ENCODE peak calls at places on chromosomes 11 and 22, in eight cellular contexts. One of them, this sample, is unnamed.

GRCh38 chr11:94774345-94774744 is 6.2 kb downstream of the AMOTL1 start:
- DNase-seq in prostate gland: no peak
- DNase-seq in SK-N-SH: no peak
- DNase-seq in esophagus squamous epithelium: no peak
- DNase-seq in CD8-positive, alpha-beta T cell: no peak
- DNase-seq in heart right ventricle: no peak
- DNase-seq in brain microvascular endothelial cell: no peak
- DNase-seq in SJSA1: no peak
- DNase-seq in this sample: no peak

GRCh38 chr22:44893731-44894080 is 116.1 kb downstream of the PHF21B start:
- DNase-seq in prostate gland: no peak
- DNase-seq in SK-N-SH: no peak
- DNase-seq in esophagus squamous epithelium: no peak
- DNase-seq in CD8-positive, alpha-beta T cell: no peak
- DNase-seq in heart right ventricle: no peak
- DNase-seq in brain microvascular endothelial cell: no peak
- DNase-seq in SJSA1: peak; percentile 34
- DNase-seq in this sample: no peak

GRCh38 chr22:24695958-24696511 is 78.5 kb downstream of the PIWIL3 start:
- DNase-seq in prostate gland: no peak
- DNase-seq in SK-N-SH: no peak
- DNase-seq in esophagus squamous epithelium: no peak
- DNase-seq in CD8-positive, alpha-beta T cell: no peak
- DNase-seq in heart right ventricle: peak; percentile 29
- DNase-seq in brain microvascular endothelial cell: peak; percentile 35
- DNase-seq in SJSA1: no peak
- DNase-seq in this sample: no peak

GRCh38 chr11:45145421-45146071 is 893 bp upstream of the PRDM11 start:
- DNase-seq in prostate gland: no peak
- DNase-seq in SK-N-SH: no peak
- DNase-seq in esophagus squamous epithelium: no peak
- DNase-seq in CD8-positive, alpha-beta T cell: no peak
- DNase-seq in heart right ventricle: no peak
- DNase-seq in brain microvascular endothelial cell: peak; percentile 32
- DNase-seq in SJSA1: peak; percentile 59
- DNase-seq in this sample: peak; percentile 67

GRCh38 chr11:15965562-15966250 is 390.6 kb downstream of the SOX6 start:
- DNase-seq in prostate gland: no peak
- DNase-seq in SK-N-SH: no peak
- DNase-seq in esophagus squamous epithelium: no peak
- DNase-seq in CD8-positive, alpha-beta T cell: no peak
- DNase-seq in heart right ventricle: no peak
- DNase-seq in brain microvascular endothelial cell: no peak
- DNase-seq in SJSA1: no peak
- DNase-seq in this sample: no peak

GRCh38 chr11:103529217-103529684 is 420.0 kb downstream of the DYNC2H1 start:
- DNase-seq in prostate gland: no peak
- DNase-seq in SK-N-SH: no peak
- DNase-seq in esophagus squamous epithelium: no peak
- DNase-seq in CD8-positive, alpha-beta T cell: no peak
- DNase-seq in heart right ventricle: no peak
- DNase-seq in brain microvascular endothelial cell: peak; percentile 87
- DNase-seq in SJSA1: peak; percentile 65
- DNase-seq in this sample: no peak

GRCh38 chr11:96294289-96294688 is 48.7 kb downstream of the MAML2 start:
- DNase-seq in prostate gland: no peak
- DNase-seq in SK-N-SH: no peak
- DNase-seq in esophagus squamous epithelium: no peak
- DNase-seq in CD8-positive, alpha-beta T cell: no peak
- DNase-seq in heart right ventricle: no peak
- DNase-seq in brain microvascular endothelial cell: no peak
- DNase-seq in SJSA1: no peak
- DNase-seq in this sample: no peak

GRCh38 chr11:102757823-102758549 is 22.4 kb downstream of the MMP10 start:
- DNase-seq in prostate gland: no peak
- DNase-seq in SK-N-SH: no peak
- DNase-seq in esophagus squamous epithelium: no peak
- DNase-seq in CD8-positive, alpha-beta T cell: no peak
- DNase-seq in heart right ventricle: no peak
- DNase-seq in brain microvascular endothelial cell: peak; percentile 62
- DNase-seq in SJSA1: no peak
- DNase-seq in this sample: no peak

GRCh38 chr11:57323503-57324153 is 1.1 kb downstream of the TNKS1BP1 start:
- DNase-seq in prostate gland: no peak
- DNase-seq in SK-N-SH: no peak
- DNase-seq in esophagus squamous epithelium: no peak
- DNase-seq in CD8-positive, alpha-beta T cell: no peak
- DNase-seq in heart right ventricle: no peak
- DNase-seq in brain microvascular endothelial cell: peak; percentile 45
- DNase-seq in SJSA1: no peak
- DNase-seq in this sample: no peak

GRCh38 chr22:34696557-34696956 is 369.4 kb upstream of the ISX start:
- DNase-seq in prostate gland: no peak
- DNase-seq in SK-N-SH: no peak
- DNase-seq in esophagus squamous epithelium: no peak
- DNase-seq in CD8-positive, alpha-beta T cell: no peak
- DNase-seq in heart right ventricle: no peak
- DNase-seq in brain microvascular endothelial cell: no peak
- DNase-seq in SJSA1: no peak
- DNase-seq in this sample: no peak

GRCh38 chr11:47033439-47033838 is 96.9 kb downstream of the CSTPP1 start:
- DNase-seq in prostate gland: no peak
- DNase-seq in SK-N-SH: no peak
- DNase-seq in esophagus squamous epithelium: no peak
- DNase-seq in CD8-positive, alpha-beta T cell: no peak
- DNase-seq in heart right ventricle: no peak
- DNase-seq in brain microvascular endothelial cell: no peak
- DNase-seq in SJSA1: no peak
- DNase-seq in this sample: no peak

GRCh38 chr11:118916842-118917388 is 8.8 kb downstream of the BCL9L start:
- DNase-seq in prostate gland: peak; percentile 75
- DNase-seq in SK-N-SH: no peak
- DNase-seq in esophagus squamous epithelium: no peak
- DNase-seq in CD8-positive, alpha-beta T cell: peak; percentile 5
- DNase-seq in heart right ventricle: peak; percentile 70
- DNase-seq in brain microvascular endothelial cell: peak; percentile 75
- DNase-seq in SJSA1: no peak
- DNase-seq in this sample: peak; percentile 84

GRCh38 chr11:70297341-70297740 is 26.9 kb downstream of the PPFIA1 start:
- DNase-seq in prostate gland: no peak
- DNase-seq in SK-N-SH: no peak
- DNase-seq in esophagus squamous epithelium: no peak
- DNase-seq in CD8-positive, alpha-beta T cell: no peak
- DNase-seq in heart right ventricle: no peak
- DNase-seq in brain microvascular endothelial cell: peak; percentile 34
- DNase-seq in SJSA1: no peak
- DNase-seq in this sample: no peak

GRCh38 chr22:24510694-24511625 is 15.8 kb downstream of the UPB1 start:
- DNase-seq in prostate gland: no peak
- DNase-seq in SK-N-SH: no peak
- DNase-seq in esophagus squamous epithelium: no peak
- DNase-seq in CD8-positive, alpha-beta T cell: no peak
- DNase-seq in heart right ventricle: no peak
- DNase-seq in brain microvascular endothelial cell: peak; percentile 49
- DNase-seq in SJSA1: no peak
- DNase-seq in this sample: no peak

GRCh38 chr22:50018608-50019291 is 6.2 kb upstream of the IL17REL start:
- DNase-seq in prostate gland: no peak
- DNase-seq in SK-N-SH: no peak
- DNase-seq in esophagus squamous epithelium: no peak
- DNase-seq in CD8-positive, alpha-beta T cell: no peak
- DNase-seq in heart right ventricle: no peak
- DNase-seq in brain microvascular endothelial cell: no peak
- DNase-seq in SJSA1: no peak
- DNase-seq in this sample: no peak

GRCh38 chr11:17905477-17905876 is 107.4 kb downstream of the SERGEF start:
- DNase-seq in prostate gland: no peak
- DNase-seq in SK-N-SH: no peak
- DNase-seq in esophagus squamous epithelium: no peak
- DNase-seq in CD8-positive, alpha-beta T cell: no peak
- DNase-seq in heart right ventricle: no peak
- DNase-seq in brain microvascular endothelial cell: no peak
- DNase-seq in SJSA1: no peak
- DNase-seq in this sample: no peak

GRCh38 chr11:45343988-45344387 is 57.8 kb upstream of the SYT13 start:
- DNase-seq in prostate gland: no peak
- DNase-seq in SK-N-SH: no peak
- DNase-seq in esophagus squamous epithelium: no peak
- DNase-seq in CD8-positive, alpha-beta T cell: no peak
- DNase-seq in heart right ventricle: no peak
- DNase-seq in brain microvascular endothelial cell: no peak
- DNase-seq in SJSA1: no peak
- DNase-seq in this sample: no peak

GRCh38 chr22:39559456-39560105 is 11.0 kb upstream of the CACNA1I start:
- DNase-seq in prostate gland: no peak
- DNase-seq in SK-N-SH: peak; percentile 42
- DNase-seq in esophagus squamous epithelium: no peak
- DNase-seq in CD8-positive, alpha-beta T cell: no peak
- DNase-seq in heart right ventricle: no peak
- DNase-seq in brain microvascular endothelial cell: no peak
- DNase-seq in SJSA1: no peak
- DNase-seq in this sample: no peak

GRCh38 chr22:39560127-39560526 is 10.4 kb upstream of the CACNA1I start:
- DNase-seq in prostate gland: no peak
- DNase-seq in SK-N-SH: no peak
- DNase-seq in esophagus squamous epithelium: no peak
- DNase-seq in CD8-positive, alpha-beta T cell: no peak
- DNase-seq in heart right ventricle: no peak
- DNase-seq in brain microvascular endothelial cell: no peak
- DNase-seq in SJSA1: no peak
- DNase-seq in this sample: no peak

GRCh38 chr22:39558950-39559349 is 11.6 kb upstream of the CACNA1I start:
- DNase-seq in prostate gland: no peak
- DNase-seq in SK-N-SH: no peak
- DNase-seq in esophagus squamous epithelium: no peak
- DNase-seq in CD8-positive, alpha-beta T cell: no peak
- DNase-seq in heart right ventricle: no peak
- DNase-seq in brain microvascular endothelial cell: no peak
- DNase-seq in SJSA1: no peak
- DNase-seq in this sample: no peak

GRCh38 chr22:39558254-39558727 is 12.3 kb upstream of the CACNA1I start:
- DNase-seq in prostate gland: no peak
- DNase-seq in SK-N-SH: peak; percentile 41
- DNase-seq in esophagus squamous epithelium: no peak
- DNase-seq in CD8-positive, alpha-beta T cell: no peak
- DNase-seq in heart right ventricle: no peak
- DNase-seq in brain microvascular endothelial cell: no peak
- DNase-seq in SJSA1: no peak
- DNase-seq in this sample: no peak

DNA sequence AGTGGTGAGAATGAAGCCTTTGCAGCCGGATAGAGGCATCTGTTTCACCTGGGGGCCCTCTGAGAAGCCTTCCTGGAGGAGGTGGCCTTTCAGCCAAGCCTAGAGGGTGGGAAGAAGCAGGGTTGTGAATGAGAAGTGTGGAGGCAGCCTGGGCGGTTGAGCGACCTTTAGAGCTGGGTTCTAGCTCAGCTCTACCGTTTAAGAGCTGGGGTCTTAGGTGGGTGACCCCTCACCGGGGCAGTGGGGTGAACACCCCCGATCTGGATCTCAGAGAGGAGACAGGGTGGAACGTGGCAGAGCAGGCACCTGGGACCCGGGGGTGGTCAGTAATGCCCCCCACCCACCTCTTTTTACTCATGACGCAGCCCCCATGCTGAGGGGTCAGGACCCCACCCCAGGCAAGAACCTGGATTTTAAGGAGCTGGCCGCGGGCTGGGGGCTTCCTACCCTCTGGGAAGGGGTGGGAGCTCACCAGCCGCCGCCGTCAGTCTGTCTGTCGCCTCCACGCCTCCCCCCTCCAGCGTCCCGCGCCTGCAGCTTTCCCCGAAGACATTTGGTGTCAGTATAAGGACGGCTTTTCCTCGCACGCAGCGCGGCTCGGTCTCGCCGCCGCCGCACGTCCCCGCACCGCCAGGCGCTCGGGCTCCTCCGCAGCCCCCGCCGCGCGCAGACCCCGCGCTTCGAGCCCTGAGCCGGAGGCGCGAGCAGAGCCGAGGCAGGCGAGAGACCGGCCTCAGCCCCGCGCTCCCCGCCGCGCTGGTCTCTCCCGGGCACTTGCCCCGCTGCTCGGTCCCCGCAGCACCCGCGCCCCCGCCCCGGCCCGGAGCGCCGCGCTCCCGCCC is 13.4 kb upstream of the CACNA1I start:
- DNase-seq in prostate gland: no peak
- DNase-seq in SK-N-SH: peak; percentile 71
- DNase-seq in esophagus squamous epithelium: no peak
- DNase-seq in CD8-positive, alpha-beta T cell: peak; percentile 42
- DNase-seq in heart right ventricle: no peak
- DNase-seq in brain microvascular endothelial cell: no peak
- DNase-seq in SJSA1: no peak
- DNase-seq in this sample: no peak
- H3K4me3 ChIP-seq in prostate gland: peak overlapping the region; percentile 22
- H3K4me3 ChIP-seq in SK-N-SH: peak overlapping the region; percentile 23
- H3K4me3 ChIP-seq in esophagus squamous epithelium: peak overlapping the region; percentile 62
- H3K4me3 ChIP-seq in CD8-positive, alpha-beta T cell: peak overlapping the region; percentile 22
- H3K4me3 ChIP-seq in heart right ventricle: no peak overlapping the region
- H3K4me3 ChIP-seq in brain microvascular endothelial cell: no peak overlapping the region
- H3K4me3 ChIP-seq in SJSA1: no peak overlapping the region
- H3K4me3 ChIP-seq in this sample: peak overlapping the region; percentile 55

DNA sequence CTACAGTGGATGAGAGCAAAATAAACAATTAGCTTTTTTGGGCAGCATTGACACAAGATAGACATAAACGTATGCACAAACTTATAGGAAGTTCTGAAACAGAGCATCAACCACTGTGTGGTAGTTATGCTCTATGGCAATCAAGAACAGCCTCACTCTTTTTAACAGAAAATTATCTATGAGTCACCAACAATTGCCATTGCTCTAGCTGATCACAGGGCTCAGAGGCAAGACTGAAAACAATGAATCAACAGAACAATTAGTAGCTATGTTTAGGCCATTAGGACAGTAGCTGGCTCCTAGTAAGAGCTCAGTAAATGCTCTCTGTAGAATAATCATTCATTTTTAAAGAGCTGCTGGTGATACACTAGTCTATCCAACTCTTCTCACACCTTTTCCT is 34.9 kb upstream of the PICALM start:
- DNase-seq in prostate gland: no peak
- DNase-seq in SK-N-SH: no peak
- DNase-seq in esophagus squamous epithelium: no peak
- DNase-seq in CD8-positive, alpha-beta T cell: no peak
- DNase-seq in heart right ventricle: no peak
- DNase-seq in brain microvascular endothelial cell: no peak
- DNase-seq in SJSA1: no peak
- DNase-seq in this sample: no peak
- H3K27ac ChIP-seq in prostate gland: no peak overlapping the region
- H3K27ac ChIP-seq in SK-N-SH: no peak overlapping the region
- H3K27ac ChIP-seq in esophagus squamous epithelium: no peak overlapping the region
- H3K27ac ChIP-seq in CD8-positive, alpha-beta T cell: no peak overlapping the region
- H3K27ac ChIP-seq in heart right ventricle: no peak overlapping the region
- H3K27ac ChIP-seq in brain microvascular endothelial cell: no peak overlapping the region
- H3K27ac ChIP-seq in SJSA1: no peak overlapping the region
- H3K27ac ChIP-seq in this sample: no peak overlapping the region

GRCh38 chr11:85021066-85021465 is 606.1 kb downstream of the DLG2 start:
- DNase-seq in prostate gland: no peak
- DNase-seq in SK-N-SH: no peak
- DNase-seq in esophagus squamous epithelium: no peak
- DNase-seq in CD8-positive, alpha-beta T cell: no peak
- DNase-seq in heart right ventricle: no peak
- DNase-seq in brain microvascular endothelial cell: no peak
- DNase-seq in SJSA1: no peak
- DNase-seq in this sample: no peak
- H3K4me3 ChIP-seq in prostate gland: no peak overlapping the region
- H3K4me3 ChIP-seq in SK-N-SH: peak overlapping the region; percentile 33
- H3K4me3 ChIP-seq in esophagus squamous epithelium: no peak overlapping the region
- H3K4me3 ChIP-seq in CD8-positive, alpha-beta T cell: no peak overlapping the region
- H3K4me3 ChIP-seq in heart right ventricle: no peak overlapping the region
- H3K4me3 ChIP-seq in brain microvascular endothelial cell: no peak overlapping the region
- H3K4me3 ChIP-seq in SJSA1: no peak overlapping the region
- H3K4me3 ChIP-seq in this sample: no peak overlapping the region

GRCh38 chr11:66228521-66228920 is 39.9 kb upstream of the RAB1B start:
- DNase-seq in prostate gland: no peak
- DNase-seq in SK-N-SH: no peak
- DNase-seq in esophagus squamous epithelium: no peak
- DNase-seq in CD8-positive, alpha-beta T cell: no peak
- DNase-seq in heart right ventricle: no peak
- DNase-seq in brain microvascular endothelial cell: no peak
- DNase-seq in SJSA1: no peak
- DNase-seq in this sample: no peak
- H3K27ac ChIP-seq in prostate gland: no peak overlapping the region
- H3K27ac ChIP-seq in SK-N-SH: no peak overlapping the region
- H3K27ac ChIP-seq in esophagus squamous epithelium: no peak overlapping the region
- H3K27ac ChIP-seq in CD8-positive, alpha-beta T cell: no peak overlapping the region
- H3K27ac ChIP-seq in heart right ventricle: no peak overlapping the region
- H3K27ac ChIP-seq in brain microvascular endothelial cell: no peak overlapping the region
- H3K27ac ChIP-seq in SJSA1: no peak overlapping the region
- H3K27ac ChIP-seq in this sample: no peak overlapping the region

This sample was measured in ascending aorta.